ENCODE peak calls at places on chromosomes 7 and 10, in four cellular contexts. T is RWPE1, R is IMR-90, Z is cardiac fibroblast. I is an unnamed sample.

GRCh38 chr7:41187322-41187721 is 515.6 kb downstream of the INHBA start:
- DNase-seq in R (no peak), Z (no peak), T (peak; percentile 69), I (no peak)

GRCh38 chr7:127981965-127982364 is 49.3 kb downstream of the LRRC4 start:
- DNase-seq in Z (no peak), T (no peak), R (no peak), I (no peak)

GRCh38 chr7:42611961-42612360 is 299.9 kb downstream of the C7orf25 start:
- DNase-seq in T (no peak), R (no peak), Z (no peak), I (no peak)

GRCh38 chr7:131905574-131905973 is 349.1 kb upstream of the PODXL start:
- DNase-seq in Z (no peak), T (no peak), R (no peak), I (no peak)

GRCh38 chr10:71765907-71766716 is 7.2 kb downstream of the VSIR start:
- DNase-seq in R (no peak), T (no peak), Z (no peak), I (no peak)

GRCh38 chr7:141788296-141788695 is 1.7 kb upstream of the TAS2R5 start:
- DNase-seq in Z (no peak), R (no peak), T (no peak), I (no peak)

GRCh38 chr10:29734980-29735627 is 100.3 kb upstream of the SVIL start:
- DNase-seq in T (peak; percentile 56), R (no peak), Z (peak; percentile 53), I (no peak)

GRCh38 chr7:744854-745430 is 17.9 kb upstream of the PRKAR1B start:
- DNase-seq in R (no peak), T (no peak), Z (no peak), I (no peak)

GRCh38 chr10:122544493-122544892 is 16.1 kb upstream of the DMBT1 start:
- DNase-seq in R (no peak), Z (no peak), T (no peak), I (no peak)

DNA sequence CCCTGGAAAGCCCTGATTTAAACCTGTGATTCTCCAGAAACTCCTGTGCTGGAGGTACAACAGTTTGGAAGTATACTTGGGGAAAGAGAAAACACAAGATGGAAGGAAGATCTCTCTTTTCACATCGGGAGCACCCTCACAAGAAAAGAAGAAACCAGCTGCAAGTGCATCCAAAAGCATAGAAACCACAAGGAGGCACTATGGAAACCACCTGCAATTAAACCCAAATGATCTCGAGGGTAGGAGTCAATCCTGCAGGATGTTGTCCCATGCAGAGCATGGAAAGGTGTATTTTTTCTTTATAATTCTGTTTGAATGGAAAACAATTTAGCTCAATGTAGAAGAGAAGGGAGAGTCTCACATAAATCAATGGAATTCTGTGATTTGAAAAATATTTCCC is 210.5 kb downstream of the TWIST1 start:
- DNase-seq in T (no peak), R (no peak), Z (no peak), I (no peak)
- TF ChIP-seq CTCF in T (no peak), R (no peak), Z (no peak), I (peak; percentile 25)

DNA sequence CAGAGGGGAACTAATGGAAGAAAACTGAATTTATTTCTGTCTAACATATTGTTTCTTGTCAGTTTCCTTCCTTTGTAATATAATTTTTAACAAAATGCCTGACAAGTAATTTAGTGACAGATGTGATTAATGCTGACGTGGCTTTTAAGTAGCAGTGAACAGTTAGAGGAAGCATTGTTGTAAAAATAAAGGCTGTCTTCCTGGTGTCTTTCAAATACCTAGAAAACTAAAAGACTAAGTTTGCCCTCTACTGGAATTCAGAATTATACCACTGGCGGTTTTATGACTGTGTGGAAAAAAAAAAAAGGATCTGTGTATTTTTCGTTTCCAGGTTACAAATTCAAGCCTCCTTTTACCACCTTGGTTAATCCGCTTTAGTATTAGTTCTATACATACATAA is 217.1 kb upstream of the DPP6 start:
- DNase-seq in Z (no peak), R (no peak), T (no peak), I (no peak)
- TF ChIP-seq CTCF in Z (no peak), R (no peak), T (no peak), I (no peak)

GRCh38 chr10:70748801-70749573 is 36.2 kb downstream of the TBATA start:
- DNase-seq in T (no peak), Z (no peak), R (no peak), I (no peak)

GRCh38 chr10:70751356-70751755 is 33.8 kb downstream of the TBATA start:
- DNase-seq in R (no peak), T (no peak), Z (no peak), I (no peak)

GRCh38 chr10:70748305-70748704 is 36.9 kb downstream of the TBATA start:
- DNase-seq in R (no peak), T (no peak), Z (no peak), I (no peak)

GRCh38 chr10:70750156-70750703 is 34.9 kb downstream of the TBATA start:
- DNase-seq in Z (no peak), R (no peak), T (no peak), I (no peak)

GRCh38 chr10:70749756-70750155 is 35.4 kb downstream of the TBATA start:
- DNase-seq in T (no peak), Z (no peak), R (no peak), I (no peak)
- TF ChIP-seq CTCF in T (no peak), Z (no peak), R (no peak), I (no peak)

GRCh38 chr7:4880218-4880617 is 3.3 kb downstream of the RADIL start:
- DNase-seq in R (no peak), Z (no peak), T (no peak), I (peak; percentile 12)

GRCh38 chr7:4883352-4884144 is at the start of gene RADIL:
- DNase-seq in Z (peak; percentile 93), T (peak; percentile 64), R (peak; percentile 74), I (peak; percentile 89)

GRCh38 chr7:4882742-4883351 is 669 bp downstream of the RADIL start:
- DNase-seq in Z (peak; percentile 5), T (no peak), R (no peak), I (no peak)

GRCh38 chr7:4879401-4880081 is 4.0 kb downstream of the RADIL start:
- DNase-seq in T (no peak), Z (no peak), R (no peak), I (no peak)

GRCh38 chr7:4882169-4882741 is 1.3 kb downstream of the RADIL start:
- DNase-seq in R (peak; percentile 59), Z (peak; percentile 77), T (no peak), I (peak; percentile 92)
- TF ChIP-seq CTCF in R (no peak), Z (no peak), T (no peak), I (no peak)

GRCh38 chr7:51000956-51001355 is 218.3 kb upstream of the GRB10 start:
- DNase-seq in Z (no peak), R (no peak), T (no peak), I (no peak)
- TF ChIP-seq CTCF in Z (peak; percentile 29), R (no peak), T (no peak), I (peak; percentile 14)

GRCh38 chr7:117308891-117309290 is 14.0 kb downstream of the WNT2 start:
- DNase-seq in Z (no peak), R (no peak), T (no peak), I (no peak)

GRCh38 chr7:117313582-117313981 is 9.3 kb downstream of the WNT2 start:
- DNase-seq in T (no peak), Z (no peak), R (no peak), I (no peak)

DNA sequence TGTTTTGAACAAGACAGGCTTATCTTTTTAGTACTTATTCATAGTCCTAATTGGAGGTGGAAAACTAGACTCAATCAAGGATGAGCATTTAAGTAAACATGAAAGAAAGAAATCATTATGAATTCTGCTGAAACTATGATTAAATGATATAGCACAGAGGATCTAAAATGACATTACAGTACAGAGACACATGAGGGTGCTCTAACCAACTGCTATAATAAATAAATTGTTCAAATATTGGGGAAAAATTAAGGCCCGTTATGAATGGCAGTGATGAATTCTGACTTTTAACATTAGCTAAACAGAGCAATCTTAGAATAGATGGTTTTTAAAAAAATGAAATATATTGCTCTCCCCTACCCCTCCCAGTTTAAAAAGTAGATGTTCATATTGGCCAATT is 10.3 kb downstream of the WNT2 start:
- DNase-seq in R (peak; percentile 13), Z (no peak), T (no peak), I (no peak)
- TF ChIP-seq CTCF in R (peak; percentile 48), Z (peak; percentile 34), T (no peak), I (peak; percentile 43)

GRCh38 chr7:126856691-126857291 is 395.9 kb downstream of the GRM8 start:
- DNase-seq in R (no peak), T (peak; percentile 13), Z (peak; percentile 0), I (peak; percentile 2)
- TF ChIP-seq CTCF in R (peak; percentile 22), T (peak; percentile 50), Z (no peak), I (peak; percentile 46)

DNA sequence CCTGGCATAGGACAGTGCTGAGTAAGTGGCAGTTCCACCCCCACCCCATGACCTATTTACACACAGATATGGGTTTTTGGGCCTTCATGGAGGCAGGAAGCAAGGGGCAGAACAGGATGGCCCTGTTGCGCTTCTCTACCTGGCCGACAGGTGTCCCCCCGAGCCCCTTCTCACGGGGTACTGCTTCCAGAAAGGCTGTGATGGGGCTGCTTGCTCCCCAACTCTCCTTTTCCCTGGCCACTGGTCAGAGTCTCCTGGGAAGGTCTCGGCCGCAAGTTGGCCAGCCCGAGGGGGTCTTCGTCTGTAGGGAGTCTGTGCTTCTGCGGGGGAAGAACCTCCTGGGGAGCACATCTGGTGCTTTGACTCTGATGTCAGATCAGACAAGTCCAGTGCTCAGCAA is 139.8 kb upstream of the TNS3 start:
- DNase-seq in T (no peak), Z (no peak), R (no peak), I (no peak)
- TF ChIP-seq CTCF in T (no peak), Z (no peak), R (no peak), I (no peak)

DNA sequence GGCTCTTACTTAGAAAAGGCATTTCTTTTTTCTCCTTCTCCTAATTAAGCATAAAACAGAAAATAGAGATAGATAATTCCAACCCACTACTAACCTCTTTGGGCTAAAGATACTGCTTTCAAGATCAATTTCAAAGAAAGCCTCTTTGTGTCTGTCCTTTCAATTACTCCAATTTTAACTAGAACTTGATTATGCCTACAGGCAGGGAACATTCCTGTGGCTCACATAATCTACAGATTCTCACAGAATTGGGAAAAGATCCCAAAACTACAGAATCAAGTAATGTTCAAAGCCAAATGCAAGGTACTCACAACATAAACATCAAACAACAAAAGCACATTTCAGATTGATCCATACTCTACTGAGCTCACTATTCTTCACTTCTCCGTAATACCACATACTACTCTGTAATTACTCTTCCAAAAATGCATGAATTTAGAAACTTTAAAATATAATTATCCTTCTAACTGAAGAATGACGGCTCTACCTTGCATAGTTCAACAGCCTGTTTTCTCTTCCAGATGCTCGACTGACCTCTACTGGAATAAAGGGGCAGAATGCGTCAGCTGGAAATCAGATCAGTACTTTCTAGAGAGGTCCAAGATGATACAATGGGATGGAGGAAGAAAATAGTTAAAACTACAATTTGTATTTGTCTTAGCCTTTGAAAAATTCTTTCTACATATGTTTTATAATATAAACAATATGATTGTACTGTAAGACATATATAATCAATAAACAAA is 3.9 kb downstream of the MTERF1 start:
- DNase-seq in R (peak; percentile 35), Z (peak; percentile 58), T (peak; percentile 50), I (peak; percentile 45)
- TF ChIP-seq CTCF in R (peak; percentile 44), Z (peak; percentile 45), T (peak; percentile 69), I (peak; percentile 58)

GRCh38 chr10:102347236-102347828 is 48.2 kb upstream of the NFKB2 start:
- DNase-seq in Z (peak; percentile 72), R (peak; percentile 38), T (peak; percentile 48), I (peak; percentile 53)
- TF ChIP-seq CTCF in Z (peak; percentile 74), R (peak; percentile 62), T (peak; percentile 30), I (peak; percentile 61)